ENCODE peak calls at places on chromosomes 16 and 17, in seven cellular contexts. X is C1 segment of cervical spinal cord, F is neural crest cell, Z is mesothelial cell of epicardium, G is SHP77 treated with DMSO at 0.1 percent for 48 hours, Y is kidney glomerular epithelial cell, D is nephron progenitor cell. M is an unnamed sample.

GRCh38 chr17:61809816-61810392 is 53.4 kb downstream of the BRIP1 start:
- DNase-seq in F (no peak), Y (no peak), G (peak), X (no peak), Z (no peak), D (no peak), M (no peak)

GRCh38 chr16:55734665-55735064 is 78.9 kb downstream of the SLC6A2 start:
- DNase-seq in F (no peak), Y (no peak), X (no peak), G (no peak), Z (no peak), D (no peak), M (no peak)

GRCh38 chr16:35180970-35181369 is 1721.6 kb downstream of the TP53TG3F start:
- DNase-seq in D (no peak), G (no peak), F (no peak), Z (no peak), X (no peak), Y (no peak), M (no peak)

GRCh38 chr16:87426423-87427215 is 34.5 kb downstream of the MAP1LC3B start:
- DNase-seq in Z (no peak), F (no peak), G (no peak), Y (no peak), X (no peak), D (no peak), M (no peak)

GRCh38 chr16:57797526-57798266 is 4.6 kb downstream of the KIFC3 start:
- DNase-seq in F (no peak), Z (peak), D (peak), G (no peak), X (no peak), Y (peak), M (no peak)

GRCh38 chr16:59566446-59566845 is 832.3 kb upstream of the GOT2 start:
- DNase-seq in F (no peak), Z (no peak), D (no peak), G (no peak), X (no peak), Y (no peak), M (no peak)

GRCh38 chr16:14539631-14540030 is 90.4 kb downstream of the PARN start:
- DNase-seq in Y (no peak), X (no peak), F (no peak), G (no peak), D (no peak), Z (no peak), M (no peak)

GRCh38 chr17:66777689-66778225 is 57.2 kb upstream of the CACNG5 start:
- DNase-seq in Z (no peak), D (no peak), G (no peak), Y (no peak), X (no peak), F (no peak), M (no peak)

GRCh38 chr17:72790194-72790593 is 302.3 kb downstream of the SLC39A11 start:
- DNase-seq in F (no peak), D (no peak), Y (no peak), G (no peak), X (no peak), Z (no peak), M (no peak)

GRCh38 chr16:19898924-19899604 is 14.4 kb upstream of the GPRC5B start:
- DNase-seq in X (no peak), D (peak), G (peak), F (peak), Z (no peak), Y (peak), M (peak)

GRCh38 chr17:56064506-56064905 is 88.8 kb upstream of the ANKFN1 start:
- DNase-seq in Y (no peak), X (no peak), D (no peak), G (no peak), F (no peak), Z (no peak), M (no peak)

GRCh38 chr17:44304651-44305050 is 3.8 kb upstream of the RUNDC3A start:
- DNase-seq in G (no peak), Z (no peak), X (no peak), Y (no peak), F (no peak), D (no peak), M (no peak)

GRCh38 chr17:55479903-55480302 is 31.3 kb downstream of the SMIM36 start:
- DNase-seq in Z (no peak), Y (no peak), X (no peak), F (no peak), D (no peak), G (no peak), M (no peak)

GRCh38 chr16:56137269-56137668 is 54.0 kb upstream of the GNAO1 start:
- DNase-seq in Y (no peak), F (no peak), Z (no peak), G (no peak), X (no peak), D (no peak), M (no peak)

GRCh38 chr16:3012828-3013420 is at the start of gene CLDN9:
- DNase-seq in X (no peak), G (no peak), D (no peak), F (no peak), Z (peak), Y (no peak), M (no peak)

GRCh38 chr16:22694887-22695382 is 119.0 kb upstream of the HS3ST2 start:
- DNase-seq in Y (no peak), Z (no peak), D (no peak), G (no peak), X (no peak), F (no peak), M (no peak)

GRCh38 chr16:1613728-1614225 is 1.6 kb downstream of the CRAMP1 start:
- DNase-seq in D (peak), Z (peak), X (no peak), G (no peak), Y (no peak), F (peak), M (no peak)